ENCODE peak calls at places on chromosome 15, in nine cellular contexts. One of them, this sample, is unnamed.

GRCh38 chr15:68586274-68586961 is 7.6 kb downstream of the CORO2B start:
- DNase-seq in EL: peak
- DNase-seq in effector memory CD4-positive, alpha-beta T cell: no peak
- DNase-seq in coronary artery: no peak
- DNase-seq in AG08396: peak
- DNase-seq in activated CD4-positive, alpha-beta T cell treated with anti-CD3 and anti-CD28 coated beads for 48 hours: peak
- DNase-seq in heart right ventricle: no peak
- DNase-seq in Calu3: peak
- DNase-seq in mesenchymal stem cell: peak
- DNase-seq in this sample: no peak

GRCh38 chr15:42494998-42495360 is 455 bp upstream of the SNAP23 start:
- DNase-seq in AG08396: peak
- DNase-seq in activated CD4-positive, alpha-beta T cell treated with anti-CD3 and anti-CD28 coated beads for 48 hours: peak
- DNase-seq in mesenchymal stem cell: peak
- DNase-seq in EL: peak
- DNase-seq in heart right ventricle: no peak
- DNase-seq in Calu3: peak
- DNase-seq in coronary artery: no peak
- DNase-seq in effector memory CD4-positive, alpha-beta T cell: peak
- DNase-seq in this sample: no peak

GRCh38 chr15:40536501-40536900 is 28.3 kb downstream of the CCDC32 start:
- DNase-seq in effector memory CD4-positive, alpha-beta T cell: no peak
- DNase-seq in AG08396: no peak
- DNase-seq in coronary artery: no peak
- DNase-seq in Calu3: no peak
- DNase-seq in EL: peak
- DNase-seq in heart right ventricle: no peak
- DNase-seq in activated CD4-positive, alpha-beta T cell treated with anti-CD3 and anti-CD28 coated beads for 48 hours: no peak
- DNase-seq in mesenchymal stem cell: no peak
- DNase-seq in this sample: no peak

GRCh38 chr15:42736178-42736792 is 643 bp downstream of the CDAN1 start:
- DNase-seq in EL: peak
- DNase-seq in heart right ventricle: peak
- DNase-seq in Calu3: no peak
- DNase-seq in AG08396: peak
- DNase-seq in effector memory CD4-positive, alpha-beta T cell: no peak
- DNase-seq in coronary artery: no peak
- DNase-seq in mesenchymal stem cell: peak
- DNase-seq in activated CD4-positive, alpha-beta T cell treated with anti-CD3 and anti-CD28 coated beads for 48 hours: peak
- DNase-seq in this sample: peak

GRCh38 chr15:60391722-60392340 is 6.0 kb downstream of the ANXA2 start:
- DNase-seq in effector memory CD4-positive, alpha-beta T cell: no peak
- DNase-seq in Calu3: no peak
- DNase-seq in mesenchymal stem cell: no peak
- DNase-seq in coronary artery: no peak
- DNase-seq in EL: no peak
- DNase-seq in heart right ventricle: no peak
- DNase-seq in activated CD4-positive, alpha-beta T cell treated with anti-CD3 and anti-CD28 coated beads for 48 hours: no peak
- DNase-seq in AG08396: no peak
- DNase-seq in this sample: no peak

GRCh38 chr15:101014921-101015841 is 96.0 kb downstream of the LRRK1 start:
- DNase-seq in mesenchymal stem cell: peak
- DNase-seq in Calu3: peak
- DNase-seq in activated CD4-positive, alpha-beta T cell treated with anti-CD3 and anti-CD28 coated beads for 48 hours: peak
- DNase-seq in EL: peak
- DNase-seq in AG08396: peak
- DNase-seq in heart right ventricle: peak
- DNase-seq in coronary artery: peak
- DNase-seq in effector memory CD4-positive, alpha-beta T cell: peak
- DNase-seq in this sample: peak

GRCh38 chr15:71083349-71083748 is 31.9 kb upstream of the THSD4 start:
- DNase-seq in mesenchymal stem cell: no peak
- DNase-seq in coronary artery: no peak
- DNase-seq in effector memory CD4-positive, alpha-beta T cell: no peak
- DNase-seq in heart right ventricle: peak
- DNase-seq in EL: peak
- DNase-seq in activated CD4-positive, alpha-beta T cell treated with anti-CD3 and anti-CD28 coated beads for 48 hours: no peak
- DNase-seq in Calu3: no peak
- DNase-seq in AG08396: no peak
- DNase-seq in this sample: no peak

GRCh38 chr15:74261685-74262084 is 25.6 kb downstream of the CCDC33 start:
- DNase-seq in effector memory CD4-positive, alpha-beta T cell: no peak
- DNase-seq in mesenchymal stem cell: no peak
- DNase-seq in activated CD4-positive, alpha-beta T cell treated with anti-CD3 and anti-CD28 coated beads for 48 hours: no peak
- DNase-seq in AG08396: no peak
- DNase-seq in coronary artery: no peak
- DNase-seq in EL: no peak
- DNase-seq in heart right ventricle: no peak
- DNase-seq in Calu3: no peak
- DNase-seq in this sample: no peak

GRCh38 chr15:20345401-20345958 is 196.1 kb downstream of the GOLGA6L6 start:
- DNase-seq in EL: no peak
- DNase-seq in mesenchymal stem cell: no peak
- DNase-seq in AG08396: peak
- DNase-seq in effector memory CD4-positive, alpha-beta T cell: no peak
- DNase-seq in coronary artery: peak
- DNase-seq in Calu3: no peak
- DNase-seq in activated CD4-positive, alpha-beta T cell treated with anti-CD3 and anti-CD28 coated beads for 48 hours: peak
- DNase-seq in heart right ventricle: no peak
- DNase-seq in this sample: peak